ENCODE peak calls at places on chromosomes 7 and 10, in five cellular contexts. E is heart right ventricle, A is tibial artery, V is transverse colon, Z is cardiac muscle cell. Y is an unnamed sample.

GRCh38 chr7:88217675-88218427 is 2.0 kb downstream of the SRI start:
- DNase-seq in E (no peak), A (no peak), V (no peak), Z (no peak), Y (no peak)

GRCh38 chr7:130982160-130982638 is 248.2 kb upstream of the KLF14 start:
- DNase-seq in E (no peak), A (no peak), V (no peak), Z (peak; percentile 56), Y (no peak)

GRCh38 chr10:124545756-124546369 is 84.2 kb downstream of the LHPP start:
- DNase-seq in E (no peak), A (no peak), V (no peak), Z (no peak), Y (no peak)

GRCh38 chr10:3887885-3888476 is 103.0 kb upstream of the KLF6 start:
- DNase-seq in E (peak; percentile 42), A (peak; percentile 74), V (peak; percentile 44), Z (peak; percentile 87), Y (no peak)

GRCh38 chr7:98300595-98301372 is 19.3 kb downstream of the BRI3 start:
- DNase-seq in E (no peak), A (no peak), V (no peak), Z (no peak), Y (no peak)

GRCh38 chr7:28933874-28934265 is 24.3 kb downstream of the TRIL start:
- DNase-seq in E (no peak), A (no peak), V (no peak), Z (no peak), Y (no peak)

GRCh38 chr7:157271991-157272324 is 64.8 kb upstream of the DNAJB6 start:
- DNase-seq in E (peak; percentile 39), A (peak; percentile 90), V (peak; percentile 54), Z (peak; percentile 98), Y (peak; percentile 33)

GRCh38 chr10:79275431-79275851 is 71.8 kb upstream of the PPIF start:
- DNase-seq in E (peak; percentile 36), A (peak; percentile 62), V (no peak), Z (no peak), Y (peak; percentile 60)

GRCh38 chr10:51108404-51108803 is 34.1 kb downstream of the PRKG1 start:
- DNase-seq in E (peak; percentile 16), A (no peak), V (no peak), Z (no peak), Y (no peak)

GRCh38 chr10:31697271-31698168 is 231.1 kb downstream of the ARHGAP12 start:
- DNase-seq in E (peak; percentile 90), A (peak; percentile 95), V (peak; percentile 53), Z (peak; percentile 79), Y (peak; percentile 50)

GRCh38 chr10:3757638-3758490 is 27.1 kb downstream of the KLF6 start:
- DNase-seq in E (no peak), A (no peak), V (no peak), Z (no peak), Y (no peak)

GRCh38 chr10:54441286-54441685 is 359.7 kb downstream of the PCDH15 start:
- DNase-seq in E (no peak), A (no peak), V (no peak), Z (no peak), Y (no peak)

GRCh38 chr10:132506711-132507466 is 30.7 kb upstream of the INPP5A start:
- DNase-seq in E (no peak), A (peak; percentile 71), V (no peak), Z (peak; percentile 67), Y (no peak)

GRCh38 chr7:73681031-73681430 is 2.2 kb downstream of the DNAJC30 start:
- DNase-seq in E (no peak), A (no peak), V (no peak), Z (peak; percentile 33), Y (no peak)

GRCh38 chr7:44678096-44678467 is 70.6 kb upstream of the ZMIZ2 start:
- DNase-seq in E (no peak), A (no peak), V (no peak), Z (peak; percentile 47), Y (no peak)

GRCh38 chr10:110865184-110865803 is 6.4 kb upstream of the PDCD4 start:
- DNase-seq in E (no peak), A (no peak), V (no peak), Z (peak; percentile 43), Y (no peak)

GRCh38 chr10:114609518-114610426 is 48.3 kb downstream of the ABLIM1 start:
- DNase-seq in E (no peak), A (no peak), V (no peak), Z (no peak), Y (no peak)

GRCh38 chr10:115981056-115981455 is 291.9 kb downstream of the GFRA1 start:
- DNase-seq in E (no peak), A (no peak), V (no peak), Z (peak; percentile 5), Y (no peak)

GRCh38 chr10:53325073-53325472 is 552.5 kb upstream of the MBL2 start:
- DNase-seq in E (no peak), A (no peak), V (no peak), Z (no peak), Y (no peak)

GRCh38 chr7:9106747-9107146 is 673.3 kb downstream of the NXPH1 start:
- DNase-seq in E (no peak), A (no peak), V (no peak), Z (no peak), Y (no peak)

GRCh38 chr10:56298941-56299340 is 62.1 kb downstream of the ZWINT start:
- DNase-seq in E (no peak), A (no peak), V (no peak), Z (no peak), Y (no peak)

GRCh38 chr10:71959526-71959925 is 4.7 kb upstream of the CHST3 start:
- DNase-seq in E (no peak), A (no peak), V (no peak), Z (no peak), Y (no peak)

GRCh38 chr7:96548664-96549063 is 161.0 kb downstream of the SEM1 start:
- DNase-seq in E (no peak), A (no peak), V (no peak), Z (no peak), Y (no peak)

GRCh38 chr7:116776610-116777289 is 85.6 kb upstream of the CAPZA2 start:
- DNase-seq in E (no peak), A (no peak), V (no peak), Z (peak; percentile 69), Y (no peak)

GRCh38 chr10:34576789-34577188 is 238.3 kb downstream of the PARD3 start:
- DNase-seq in E (no peak), A (no peak), V (no peak), Z (peak; percentile 33), Y (no peak)

GRCh38 chr10:28285816-28286215 is 17.0 kb downstream of the MPP7 start:
- DNase-seq in E (no peak), A (no peak), V (no peak), Z (no peak), Y (no peak)
- H3K4me1 ChIP-seq in E (peaks cover 6% of the 10 kb centered on the region), A (peaks cover 26% of the 10 kb centered on the region), V (no peaks in the 10 kb centered on the region), Z (no peaks in the 10 kb centered on the region), Y (no peaks in the 10 kb centered on the region)

DNA sequence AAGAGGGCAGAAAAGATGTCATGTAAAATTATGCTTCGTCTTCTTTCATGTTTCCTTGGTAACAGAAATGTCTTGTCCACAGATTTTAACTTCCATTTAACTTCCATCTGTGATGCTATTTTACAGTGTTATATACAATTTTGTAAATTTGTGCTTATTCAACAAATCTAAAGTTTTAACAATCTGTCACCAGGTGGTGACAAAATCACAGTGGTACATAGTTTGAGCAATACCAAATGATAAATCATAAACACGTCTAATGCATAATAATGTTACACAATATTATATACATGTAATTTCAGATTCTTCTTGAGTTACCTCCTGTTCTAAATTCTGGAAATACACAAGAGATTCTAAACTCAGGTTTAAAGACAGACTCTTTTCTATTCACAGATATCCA is 784.4 kb upstream of the CELF2 start:
- DNase-seq in E (no peak), A (no peak), V (no peak), Z (peak; percentile 30), Y (no peak)
- TF ChIP-seq CTCF in E (peak; percentile 53), A (peak; percentile 38), V (no peak), Z (peak; percentile 17), Y (no peak)

DNA sequence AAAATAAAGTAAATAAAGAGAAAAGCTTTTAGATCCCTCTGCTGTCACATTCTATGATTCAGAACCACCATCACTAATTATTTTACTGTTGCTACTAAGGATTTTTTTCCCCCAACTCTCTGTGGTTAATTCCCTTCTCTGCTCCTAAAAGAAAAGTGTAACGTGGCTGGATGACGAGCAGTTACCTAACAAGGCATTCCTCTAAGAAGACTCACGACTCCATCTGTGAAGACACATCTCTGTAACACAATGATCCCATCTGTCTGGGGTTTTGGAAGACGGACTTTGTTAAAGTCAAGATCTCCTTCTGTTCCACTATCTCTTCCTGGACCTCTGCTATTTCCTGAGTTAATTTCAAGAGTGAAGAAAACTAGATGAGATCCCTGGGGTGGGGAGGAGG is 179.9 kb downstream of the SFMBT2 start:
- DNase-seq in E (no peak), A (no peak), V (no peak), Z (peak; percentile 50), Y (no peak)
- H3K4me1 ChIP-seq in E (no peaks in the 10 kb centered on the region), A (no peaks in the 10 kb centered on the region), V (no peaks in the 10 kb centered on the region), Z (peaks cover 6% of the 10 kb centered on the region), Y (no peaks in the 10 kb centered on the region)

GRCh38 chr10:112872728-112873127 is 77.3 kb upstream of the TCF7L2 start:
- DNase-seq in E (no peak), A (no peak), V (no peak), Z (no peak), Y (no peak)
- TF ChIP-seq CTCF in E (no peak), A (no peak), V (peak; percentile 19), Z (peak; percentile 30), Y (no peak)

GRCh38 chr7:107581387-107582013 is 1.5 kb downstream of the BCAP29 start:
- DNase-seq in E (no peak), A (no peak), V (no peak), Z (no peak), Y (no peak)

GRCh38 chr7:107582906-107583305 is 2.9 kb downstream of the BCAP29 start:
- DNase-seq in E (no peak), A (no peak), V (no peak), Z (peak; percentile 15), Y (no peak)

GRCh38 chr7:107579546-107579880 is 533 bp upstream of the BCAP29 start:
- DNase-seq in E (no peak), A (no peak), V (no peak), Z (no peak), Y (no peak)

GRCh38 chr7:107580716-107581383 is 804 bp downstream of the BCAP29 start:
- DNase-seq in E (no peak), A (no peak), V (no peak), Z (no peak), Y (no peak)

GRCh38 chr7:107579881-107580715 is at the start of gene BCAP29:
- DNase-seq in E (peak; percentile 83), A (peak; percentile 54), V (peak; percentile 81), Z (peak; percentile 70), Y (peak; percentile 84)
- H3K4me1 ChIP-seq in E (peaks cover 50% of the 10 kb centered on the region), A (peaks cover 26% of the 10 kb centered on the region), V (peaks cover 23% of the 10 kb centered on the region), Z (peaks cover 10% of the 10 kb centered on the region), Y (peaks cover 16% of the 10 kb centered on the region)

GRCh38 chr10:64376169-64376568 is 855.0 kb downstream of the REEP3 start:
- DNase-seq in E (no peak), A (no peak), V (no peak), Z (no peak), Y (no peak)

GRCh38 chr10:64385355-64385754 is 864.2 kb downstream of the REEP3 start:
- DNase-seq in E (no peak), A (no peak), V (no peak), Z (no peak), Y (no peak)

GRCh38 chr10:64379898-64380297 is 858.7 kb downstream of the REEP3 start:
- DNase-seq in E (no peak), A (no peak), V (peak; percentile 18), Z (no peak), Y (no peak)
- TF ChIP-seq CTCF in E (no peak), A (no peak), V (peak; percentile 24), Z (no peak), Y (no peak)

Y was measured in mucosa of descending colon.